ENCODE peak calls at places on chromosomes 5 and 9, in eight cellular contexts. D is adrenal gland, E is uterus, A is heart left ventricle, Z is body of pancreas, P is breast epithelium, O is endodermal cell, C is hepatocyte. U is an unnamed sample.

GRCh38 chr5:7714119-7714518 is 136.8 kb downstream of the CFAP90 start:
- DNase-seq in C (peak; percentile 14), P (no peak), E (no peak), O (no peak), A (no peak), Z (no peak), D (no peak), U (no peak)

GRCh38 chr5:78747703-78748359 is 99.3 kb upstream of the LHFPL2 start:
- DNase-seq in Z (no peak), O (peak; percentile 61), A (no peak), P (no peak), E (no peak), C (no peak), D (no peak), U (no peak)

GRCh38 chr5:116442095-116442534 is 132.5 kb downstream of the SEMA6A start:
- DNase-seq in D (peak; percentile 38), C (peak; percentile 24), P (no peak), E (no peak), Z (peak; percentile 39), O (peak; percentile 77), A (peak; percentile 53), U (no peak)

GRCh38 chr5:140295414-140295813 is 7.5 kb downstream of the PFDN1 start:
- DNase-seq in P (no peak), A (peak; percentile 55), C (peak; percentile 90), D (peak; percentile 42), Z (peak; percentile 50), O (no peak), E (no peak), U (no peak)

GRCh38 chr5:108420755-108421154 is 38.9 kb upstream of the FBXL17 start:
- DNase-seq in A (no peak), P (no peak), Z (no peak), D (no peak), C (no peak), E (no peak), O (no peak), U (no peak)

GRCh38 chr9:103014242-103014641 is 19.1 kb downstream of the CYLC2 start:
- DNase-seq in D (no peak), C (no peak), O (no peak), P (no peak), E (no peak), Z (no peak), A (no peak), U (no peak)

GRCh38 chr5:37212096-37212495 is 37.1 kb downstream of the CPLANE1 start:
- DNase-seq in A (no peak), O (no peak), P (no peak), E (no peak), Z (no peak), C (no peak), D (no peak), U (no peak)

GRCh38 chr9:131095666-131096489 is 453 bp upstream of the AIF1L start:
- DNase-seq in E (no peak), D (no peak), Z (no peak), O (peak; percentile 95), C (peak; percentile 72), A (peak; percentile 61), P (no peak), U (no peak)

GRCh38 chr5:121805931-121806330 is 45.8 kb upstream of the FTMT start:
- DNase-seq in D (no peak), E (no peak), O (no peak), C (peak; percentile 6), P (no peak), A (no peak), Z (no peak), U (no peak)
- TF ChIP-seq CTCF in D (no peak), E (no peak), O (no peak), C (no peak), P (no peak), A (no peak), Z (no peak), U (no peak)

DNA sequence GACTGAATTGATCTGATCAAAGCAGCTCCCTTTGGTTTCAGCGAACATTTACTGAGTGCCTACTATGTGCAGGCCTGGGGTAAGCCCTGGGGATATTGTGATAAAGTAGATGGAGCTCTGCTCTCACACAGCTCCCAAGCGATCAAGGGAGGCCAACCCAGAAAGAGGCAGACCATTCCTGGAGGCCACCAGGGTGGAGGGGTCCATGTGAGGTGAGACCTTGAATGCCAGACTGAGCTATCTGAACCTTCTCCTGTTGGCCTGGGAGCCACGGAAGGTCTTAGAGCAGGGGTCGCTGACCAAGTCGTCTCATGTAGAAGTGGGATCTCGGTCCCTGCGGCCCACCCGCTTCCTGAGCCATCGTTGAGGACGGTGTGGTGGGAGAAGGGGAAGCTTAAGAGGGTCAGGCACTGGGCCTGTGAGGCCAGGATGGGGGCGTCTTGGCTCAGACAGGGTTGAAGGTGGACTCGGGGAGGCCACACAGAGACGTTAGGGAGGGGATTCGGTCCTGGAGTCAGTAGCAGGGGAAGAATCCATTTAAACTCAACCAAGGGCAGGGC is 62.2 kb upstream of the IL17B start:
- DNase-seq in D (no peak), C (no peak), A (no peak), Z (no peak), O (no peak), P (no peak), E (no peak), U (no peak)
- H3K4me1 ChIP-seq in D (peaks cover 8% of the 10 kb centered on the region), C (no peaks in the 10 kb centered on the region), A (peaks cover 16% of the 10 kb centered on the region), Z (peaks cover 7% of the 10 kb centered on the region), O (no peaks in the 10 kb centered on the region), P (peaks cover 15% of the 10 kb centered on the region), E (peaks cover 3% of the 10 kb centered on the region), U (peaks cover 70% of the 10 kb centered on the region)

DNA sequence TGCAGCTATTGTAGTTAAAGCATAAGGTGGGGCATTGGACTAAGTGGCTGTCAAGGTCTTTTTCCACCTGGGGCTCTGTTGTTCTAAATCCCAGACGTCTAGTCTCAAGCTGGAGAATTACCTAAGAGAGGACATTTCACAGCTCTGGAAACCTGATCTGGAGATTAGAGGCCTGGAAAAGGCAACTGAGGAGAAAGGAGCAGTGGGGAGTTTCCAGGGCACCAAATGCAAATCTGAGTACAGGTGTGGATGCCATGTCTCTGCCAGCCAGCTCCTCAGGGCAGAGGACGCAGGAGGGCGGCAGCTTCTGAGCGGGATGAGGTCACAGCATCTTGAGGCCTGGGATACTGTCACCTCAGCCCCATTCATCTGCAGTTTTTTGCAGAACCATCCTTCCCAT is 65.2 kb downstream of the PPARGC1B start:
- DNase-seq in P (no peak), O (no peak), D (no peak), Z (no peak), A (no peak), E (no peak), C (no peak), U (no peak)
- H3K27ac ChIP-seq in P (peak overlapping the region; percentile 25), O (no peak overlapping the region), D (no peak overlapping the region), Z (no peak overlapping the region), A (peak overlapping the region; percentile 83), E (no peak overlapping the region), C (no peak overlapping the region), U (peak overlapping the region; percentile 61)

GRCh38 chr5:178264044-178264443 is 31.4 kb upstream of the PHYKPL start:
- DNase-seq in P (no peak), O (no peak), Z (no peak), E (no peak), D (no peak), C (no peak), A (no peak), U (no peak)

GRCh38 chr5:178257650-178258049 is 25.0 kb upstream of the PHYKPL start:
- DNase-seq in O (no peak), P (no peak), C (no peak), A (no peak), D (no peak), E (no peak), Z (no peak), U (no peak)

GRCh38 chr5:178256746-178257145 is 24.1 kb upstream of the PHYKPL start:
- DNase-seq in D (no peak), P (no peak), E (no peak), O (no peak), A (no peak), C (no peak), Z (no peak), U (no peak)

GRCh38 chr5:178261666-178262600 is 29.3 kb upstream of the PHYKPL start:
- DNase-seq in Z (no peak), O (no peak), P (no peak), D (no peak), A (no peak), C (no peak), E (no peak), U (no peak)

DNA sequence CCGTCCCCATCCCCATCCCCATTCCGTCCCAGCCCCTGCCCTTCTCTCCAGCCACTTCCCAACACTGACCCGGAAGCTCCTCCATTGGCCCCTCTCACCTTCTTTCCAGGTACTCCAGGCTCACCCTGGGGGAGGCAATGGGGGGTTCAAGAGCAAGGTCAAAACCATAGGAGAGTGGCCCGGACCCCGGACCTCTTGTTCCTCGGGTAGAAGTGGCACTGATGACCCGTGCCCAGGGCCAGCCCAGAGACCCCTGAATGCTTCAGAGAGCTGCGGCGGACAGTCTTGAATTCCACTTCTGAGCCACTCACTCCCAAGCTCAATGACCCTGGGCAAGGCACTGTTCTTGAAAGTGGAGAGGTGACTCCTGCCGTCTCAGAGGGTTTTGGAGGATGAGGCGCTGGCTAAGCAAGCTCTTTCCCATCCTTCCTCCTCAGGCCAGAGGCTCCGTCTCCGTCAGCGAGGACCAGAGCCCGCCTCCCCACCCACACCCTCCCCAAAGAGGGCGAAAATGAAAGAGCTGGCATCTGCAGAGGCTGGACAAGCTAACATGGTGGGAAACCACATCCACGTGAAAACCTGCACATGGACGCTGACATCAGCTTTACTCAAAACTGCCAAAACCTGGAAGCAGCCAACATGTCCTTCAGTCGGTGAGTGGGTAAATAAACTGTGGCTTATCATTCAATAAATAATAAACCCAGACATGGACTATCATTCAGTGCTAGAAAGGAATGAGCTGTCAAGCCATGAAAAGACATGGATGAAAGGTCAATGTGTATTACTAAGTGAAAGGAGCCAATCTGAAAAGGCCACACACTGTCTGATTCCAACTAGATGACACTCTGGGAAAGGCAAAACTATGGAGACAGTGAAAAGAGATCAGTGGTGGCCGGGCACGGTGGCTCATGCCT is 27.3 kb upstream of the PHYKPL start:
- DNase-seq in A (no peak), D (no peak), E (no peak), Z (no peak), O (no peak), C (no peak), P (no peak), U (no peak)
- TF ChIP-seq CTCF in A (no peak), D (no peak), E (no peak), Z (no peak), O (no peak), C (no peak), P (no peak), U (no peak)

U was measured in esophagus squamous epithelium.